ENCODE peak calls at places on chromosomes 4 and X, in seven cellular contexts. L is SK-N-SH, D is HepG2, Q is H1, E is GM12878, O is K562, G is GM12891. A is an unnamed sample.

GRCh38 chr4:64497526-64497925 is 88.3 kb upstream of the TECRL start:
- DNase-seq in Q (no peak), O (no peak), L (no peak), E (no peak), D (no peak), G (no peak), A (no peak)

GRCh38 chrX:113741744-113742143 is 842.1 kb upstream of the HTR2C start:
- DNase-seq in O (no peak), Q (no peak), D (peak; percentile 2), L (peak; percentile 15), G (no peak), E (no peak), A (no peak)

GRCh38 chrX:68684291-68684918 is 36.9 kb downstream of the STARD8 start:
- DNase-seq in E (no peak), Q (no peak), D (no peak), L (no peak), G (no peak), O (peak; percentile 26), A (no peak)

GRCh38 chr4:8819019-8819418 is 52.6 kb downstream of the HMX1 start:
- DNase-seq in D (no peak), G (no peak), O (no peak), Q (no peak), L (no peak), E (no peak), A (peak; percentile 3)

GRCh38 chr4:1385373-1386340 is 20.6 kb downstream of the NKX1-1 start:
- DNase-seq in D (no peak), Q (no peak), L (no peak), G (no peak), O (no peak), E (no peak), A (no peak)

GRCh38 chrX:119899125-119899524 is 3.4 kb downstream of the AKAP14 start:
- DNase-seq in O (no peak), L (no peak), Q (no peak), D (no peak), E (no peak), G (no peak), A (no peak)

GRCh38 chr4:77220841-77221613 is 64.0 kb downstream of the CCNG2 start:
- DNase-seq in Q (no peak), G (no peak), O (no peak), E (no peak), L (no peak), D (no peak), A (no peak)

GRCh38 chr4:173793937-173794510 is 264.0 kb upstream of the HAND2 start:
- DNase-seq in G (no peak), E (no peak), O (no peak), D (no peak), L (no peak), Q (no peak), A (no peak)

GRCh38 chr4:184400375-184400870 is 73.9 kb downstream of the IRF2 start:
- DNase-seq in Q (no peak), G (no peak), D (no peak), L (no peak), O (no peak), E (no peak), A (no peak)

GRCh38 chr4:159205462-159205861 is 102.6 kb downstream of the RAPGEF2 start:
- DNase-seq in G (no peak), E (no peak), L (no peak), Q (no peak), D (no peak), O (no peak), A (no peak)

GRCh38 chr4:159204566-159204965 is 101.7 kb downstream of the RAPGEF2 start:
- DNase-seq in D (no peak), O (no peak), E (peak; percentile 45), L (no peak), Q (no peak), G (no peak), A (no peak)

GRCh38 chr4:159209249-159209648 is 106.4 kb downstream of the RAPGEF2 start:
- DNase-seq in O (no peak), D (peak; percentile 13), G (no peak), L (no peak), Q (no peak), E (no peak), A (no peak)

GRCh38 chr4:159210975-159211374 is 108.1 kb downstream of the RAPGEF2 start:
- DNase-seq in O (no peak), G (no peak), Q (no peak), D (no peak), E (no peak), L (no peak), A (no peak)

DNA sequence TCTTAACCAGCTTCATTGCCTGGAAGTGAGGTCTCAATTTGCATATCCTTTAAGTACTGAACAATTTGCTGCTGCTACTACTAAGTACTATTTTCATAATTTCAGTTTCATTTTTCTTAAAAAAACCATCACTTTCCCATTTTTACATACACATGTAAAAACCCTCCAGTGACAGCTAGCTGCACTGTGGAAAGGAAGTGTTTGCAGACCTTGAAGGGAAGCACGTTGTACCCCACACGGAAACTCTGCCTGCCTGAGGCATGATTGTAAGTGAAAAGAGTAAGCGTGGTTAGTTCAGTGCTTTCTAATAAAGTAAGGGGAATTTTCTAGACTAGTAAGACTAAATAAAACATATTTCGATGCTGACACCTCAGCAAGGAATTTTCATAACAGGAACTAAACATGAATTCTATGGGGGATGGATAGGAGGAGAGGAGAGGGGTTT is 103.6 kb downstream of the RAPGEF2 start:
- DNase-seq in L (no peak), D (no peak), G (no peak), Q (no peak), E (peak; percentile 83), O (no peak), A (peak; percentile 12)
- TF ChIP-seq TAF1 in L (no peak), D (no peak), G (no peak), Q (no peak), E (no peak), O (no peak), A (no peak)

GRCh38 chr4:145076473-145076855 is 21.5 kb downstream of the ANAPC10 start:
- DNase-seq in L (no peak), O (no peak), D (no peak), Q (no peak), G (no peak), E (no peak), A (no peak)
- TF ChIP-seq TAF1 in L (no peak), O (no peak), D (no peak), Q (no peak), G (no peak), E (no peak), A (no peak)

GRCh38 chr4:5973486-5974220 is 44.6 kb downstream of the C4orf50 start:
- DNase-seq in E (no peak), Q (no peak), G (no peak), L (no peak), D (no peak), O (no peak), A (no peak)

GRCh38 chr4:5972571-5972970 is 45.7 kb downstream of the C4orf50 start:
- DNase-seq in E (no peak), L (no peak), D (no peak), G (no peak), Q (no peak), O (no peak), A (no peak)

GRCh38 chr4:5974321-5974720 is 43.9 kb downstream of the C4orf50 start:
- DNase-seq in D (no peak), Q (no peak), L (no peak), G (no peak), O (no peak), E (no peak), A (no peak)

GRCh38 chr4:5971077-5971447 is 47.2 kb downstream of the C4orf50 start:
- DNase-seq in O (peak; percentile 29), L (peak; percentile 54), Q (no peak), D (no peak), E (no peak), G (no peak), A (no peak)

DNA sequence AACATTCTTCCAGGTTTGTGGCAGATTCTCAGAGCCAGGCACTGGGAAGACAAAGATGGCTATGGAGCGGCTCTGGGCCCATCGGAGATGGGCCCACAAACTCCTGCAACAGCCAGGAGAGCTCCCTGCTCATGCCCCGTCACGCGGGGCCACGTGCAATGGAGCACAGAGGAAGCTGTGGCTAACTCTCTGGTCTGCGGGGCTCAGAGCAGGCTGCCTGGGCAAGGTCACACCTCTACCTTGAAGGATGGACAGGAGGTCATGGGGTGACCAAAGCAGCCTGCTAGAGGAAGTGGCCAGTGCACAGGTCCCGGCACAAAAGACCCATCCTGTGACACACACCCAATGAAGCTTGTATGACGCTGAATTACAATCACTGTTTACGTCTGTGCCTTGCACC is 45.2 kb downstream of the C4orf50 start:
- DNase-seq in O (no peak), E (no peak), D (no peak), L (no peak), G (no peak), Q (no peak), A (no peak)
- TF ChIP-seq TAF1 in O (no peak), E (no peak), D (no peak), L (no peak), G (no peak), Q (no peak), A (no peak)

GRCh38 chrX:46165866-46166265 is 379.4 kb downstream of the ZNF674 start:
- DNase-seq in L (no peak), D (no peak), O (no peak), E (no peak), Q (no peak), G (no peak), A (no peak)
- TF ChIP-seq TAF1 in L (no peak), D (no peak), O (no peak), E (no peak), Q (no peak), G (no peak), A (no peak)

GRCh38 chr4:40923326-40924095 is 173.8 kb downstream of the NSUN7 start:
- DNase-seq in E (no peak), D (no peak), L (no peak), O (no peak), G (no peak), Q (no peak), A (no peak)

GRCh38 chr4:40918330-40918729 is 168.6 kb downstream of the NSUN7 start:
- DNase-seq in O (no peak), G (no peak), L (peak; percentile 42), D (no peak), Q (no peak), E (no peak), A (no peak)

GRCh38 chr4:40927108-40927507 is 177.4 kb downstream of the NSUN7 start:
- DNase-seq in O (no peak), D (no peak), L (no peak), E (no peak), G (no peak), Q (no peak), A (no peak)

GRCh38 chr4:40924793-40925117 is 175.0 kb downstream of the NSUN7 start:
- DNase-seq in E (no peak), L (no peak), O (no peak), Q (no peak), D (no peak), G (no peak), A (no peak)

DNA sequence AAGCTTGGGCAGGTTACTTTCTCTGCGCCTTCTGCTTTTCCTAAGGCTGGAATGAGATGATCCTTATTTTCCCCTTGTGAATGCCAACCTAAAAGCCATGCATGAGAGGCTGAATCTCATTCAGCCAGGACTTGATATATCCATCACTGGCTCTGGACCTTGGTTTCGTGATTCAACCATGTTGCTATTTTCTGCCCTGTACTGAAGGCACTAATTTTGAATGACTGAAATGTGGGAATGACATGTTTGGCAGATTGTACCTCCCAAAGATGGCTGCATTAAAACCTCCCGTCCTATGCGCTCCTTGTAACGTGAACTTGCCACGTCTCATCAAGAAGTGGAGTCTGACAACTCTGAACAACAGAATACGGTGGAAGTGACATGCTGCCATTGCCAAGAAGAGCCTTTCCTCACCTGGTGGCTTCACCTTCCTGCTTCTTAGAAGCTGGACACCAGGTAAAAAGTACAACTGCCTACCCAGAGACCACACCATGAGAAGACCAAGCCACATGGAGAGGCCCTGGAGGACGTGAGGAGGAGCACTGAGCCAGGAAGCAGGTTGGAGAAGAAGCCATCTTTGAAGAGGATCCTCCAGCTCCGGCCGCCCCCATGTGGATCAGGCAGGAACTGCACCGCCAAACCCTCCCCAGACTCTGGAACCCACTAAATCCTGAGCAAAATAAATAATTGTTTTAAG is 174.5 kb downstream of the NSUN7 start:
- DNase-seq in E (peak; percentile 12), D (peak; percentile 28), O (peak; percentile 79), L (peak; percentile 83), G (peak; percentile 57), Q (no peak), A (peak; percentile 53)
- TF ChIP-seq TAF1 in E (no peak), D (no peak), O (no peak), L (no peak), G (peak; percentile 25), Q (no peak), A (no peak)

A was measured in GM12892.